ENCODE peak calls at places on chromosomes 6 and 20, in four cellular contexts. One of them, this sample, is unnamed.

GRCh38 chr20:17622851-17623508 is 53.1 kb downstream of the DSTN start:
- DNase-seq in upper lobe of right lung: peak
- DNase-seq in psoas muscle: no peak
- DNase-seq in MV-4-11: no peak
- DNase-seq in this sample: peak

GRCh38 chr20:38067717-38068365 is 34.3 kb downstream of the RPRD1B start:
- DNase-seq in upper lobe of right lung: no peak
- DNase-seq in psoas muscle: no peak
- DNase-seq in MV-4-11: no peak
- DNase-seq in this sample: no peak

GRCh38 chr6:18465410-18466154 is 78.4 kb downstream of the RNF144B start:
- DNase-seq in psoas muscle: no peak
- DNase-seq in MV-4-11: no peak
- DNase-seq in upper lobe of right lung: no peak
- DNase-seq in this sample: no peak

GRCh38 chr6:50936277-50936681 is 117.6 kb downstream of the TFAP2B start:
- DNase-seq in psoas muscle: no peak
- DNase-seq in upper lobe of right lung: no peak
- DNase-seq in MV-4-11: no peak
- DNase-seq in this sample: no peak

GRCh38 chr6:116500969-116501433 is 10.4 kb upstream of the CALHM5 start:
- DNase-seq in upper lobe of right lung: no peak
- DNase-seq in psoas muscle: no peak
- DNase-seq in MV-4-11: no peak
- DNase-seq in this sample: peak

GRCh38 chr20:48275737-48276342 is 490.6 kb upstream of the SULF2 start:
- DNase-seq in MV-4-11: no peak
- DNase-seq in psoas muscle: no peak
- DNase-seq in upper lobe of right lung: no peak
- DNase-seq in this sample: no peak

GRCh38 chr20:14948416-14948815 is 611.0 kb upstream of the FLRT3 start:
- DNase-seq in MV-4-11: no peak
- DNase-seq in psoas muscle: no peak
- DNase-seq in upper lobe of right lung: no peak
- DNase-seq in this sample: no peak

GRCh38 chr6:30556714-30556963 is 350 bp upstream of the GNL1 start:
- DNase-seq in psoas muscle: peak
- DNase-seq in upper lobe of right lung: no peak
- DNase-seq in MV-4-11: no peak
- DNase-seq in this sample: peak

GRCh38 chr20:11447371-11448100 is 470.2 kb upstream of the BTBD3 start:
- DNase-seq in MV-4-11: peak
- DNase-seq in upper lobe of right lung: no peak
- DNase-seq in psoas muscle: no peak
- DNase-seq in this sample: no peak

GRCh38 chr6:15065603-15066002 is 180.3 kb upstream of the JARID2 start:
- DNase-seq in upper lobe of right lung: no peak
- DNase-seq in MV-4-11: no peak
- DNase-seq in psoas muscle: no peak
- DNase-seq in this sample: no peak

GRCh38 chr6:133964052-133964451 is 11.0 kb downstream of the TBPL1 start:
- DNase-seq in psoas muscle: no peak
- DNase-seq in upper lobe of right lung: no peak
- DNase-seq in MV-4-11: no peak
- DNase-seq in this sample: no peak

GRCh38 chr6:167912494-167912893 is 85.0 kb upstream of the KIF25 start:
- DNase-seq in upper lobe of right lung: no peak
- DNase-seq in MV-4-11: no peak
- DNase-seq in psoas muscle: no peak
- DNase-seq in this sample: no peak

GRCh38 chr6:161658216-161658615 is 384.4 kb upstream of the AGPAT4 start:
- DNase-seq in psoas muscle: no peak
- DNase-seq in upper lobe of right lung: no peak
- DNase-seq in MV-4-11: no peak
- DNase-seq in this sample: no peak

GRCh38 chr6:81894788-81895221 is 142.3 kb upstream of the TENT5A start:
- DNase-seq in psoas muscle: peak
- DNase-seq in upper lobe of right lung: no peak
- DNase-seq in MV-4-11: no peak
- DNase-seq in this sample: no peak

GRCh38 chr20:60071965-60072364 is 113.7 kb downstream of the CDH26 start:
- DNase-seq in MV-4-11: no peak
- DNase-seq in psoas muscle: no peak
- DNase-seq in upper lobe of right lung: no peak
- DNase-seq in this sample: no peak

GRCh38 chr6:25868784-25869183 is 5.3 kb downstream of the SLC17A3 start:
- DNase-seq in psoas muscle: no peak
- DNase-seq in MV-4-11: no peak
- DNase-seq in upper lobe of right lung: no peak
- DNase-seq in this sample: no peak

GRCh38 chr6:84037425-84038089 is 4.0 kb downstream of the MRAP2 start:
- DNase-seq in upper lobe of right lung: no peak
- DNase-seq in psoas muscle: no peak
- DNase-seq in MV-4-11: no peak
- DNase-seq in this sample: no peak

GRCh38 chr6:131572686-131573415 is at the start of gene ARG1:
- DNase-seq in psoas muscle: no peak
- DNase-seq in upper lobe of right lung: no peak
- DNase-seq in MV-4-11: no peak
- DNase-seq in this sample: no peak

GRCh38 chr6:150767585-150768164 is 97.8 kb upstream of the MTHFD1L start:
- DNase-seq in psoas muscle: no peak
- DNase-seq in upper lobe of right lung: no peak
- DNase-seq in MV-4-11: no peak
- DNase-seq in this sample: no peak

GRCh38 chr6:149397384-149397783 is 2.7 kb upstream of the SUMO4 start:
- DNase-seq in psoas muscle: no peak
- DNase-seq in upper lobe of right lung: no peak
- DNase-seq in MV-4-11: no peak
- DNase-seq in this sample: no peak

GRCh38 chr6:106496791-106497190 is 132.5 kb downstream of the RTN4IP1 start:
- DNase-seq in psoas muscle: no peak
- DNase-seq in upper lobe of right lung: peak
- DNase-seq in MV-4-11: no peak
- DNase-seq in this sample: no peak

GRCh38 chr20:53582574-53583351 is 10.9 kb downstream of the ZNF217 start:
- DNase-seq in MV-4-11: peak
- DNase-seq in upper lobe of right lung: no peak
- DNase-seq in psoas muscle: no peak
- DNase-seq in this sample: no peak

GRCh38 chr6:166772518-166772917 is 145.5 kb upstream of the RPS6KA2 start:
- DNase-seq in psoas muscle: no peak
- DNase-seq in upper lobe of right lung: no peak
- DNase-seq in MV-4-11: no peak
- DNase-seq in this sample: no peak

GRCh38 chr6:34817337-34817910 is 25.5 kb downstream of the BLTP3A start:
- DNase-seq in MV-4-11: no peak
- DNase-seq in psoas muscle: no peak
- DNase-seq in upper lobe of right lung: no peak
- DNase-seq in this sample: no peak

GRCh38 chr20:23298155-23298554 is 52.4 kb upstream of the NXT1 start:
- DNase-seq in upper lobe of right lung: no peak
- DNase-seq in psoas muscle: no peak
- DNase-seq in MV-4-11: no peak
- DNase-seq in this sample: no peak

GRCh38 chr6:165119231-165120020 is 190.0 kb downstream of the C6orf118 start:
- DNase-seq in MV-4-11: peak
- DNase-seq in upper lobe of right lung: no peak
- DNase-seq in psoas muscle: no peak
- DNase-seq in this sample: no peak

GRCh38 chr6:5843078-5843477 is 163.6 kb downstream of the NRN1 start:
- DNase-seq in upper lobe of right lung: no peak
- DNase-seq in MV-4-11: no peak
- DNase-seq in psoas muscle: no peak
- DNase-seq in this sample: no peak

GRCh38 chr20:8693709-8694108 is 375.2 kb upstream of the PLCB4 start:
- DNase-seq in upper lobe of right lung: no peak
- DNase-seq in psoas muscle: no peak
- DNase-seq in MV-4-11: no peak
- DNase-seq in this sample: no peak

GRCh38 chr6:34056301-34056700 is 89.6 kb downstream of the GRM4 start:
- DNase-seq in psoas muscle: peak
- DNase-seq in upper lobe of right lung: peak
- DNase-seq in MV-4-11: no peak
- DNase-seq in this sample: peak

GRCh38 chr6:25384234-25384633 is 105.1 kb downstream of the CARMIL1 start:
- DNase-seq in upper lobe of right lung: no peak
- DNase-seq in psoas muscle: no peak
- DNase-seq in MV-4-11: no peak
- DNase-seq in this sample: no peak

GRCh38 chr20:37396520-37397075 is 50.7 kb downstream of the SRC start:
- DNase-seq in psoas muscle: no peak
- DNase-seq in upper lobe of right lung: no peak
- DNase-seq in MV-4-11: no peak
- DNase-seq in this sample: no peak

GRCh38 chr6:144415014-144415413 is 129.9 kb downstream of the UTRN start:
- DNase-seq in psoas muscle: no peak
- DNase-seq in upper lobe of right lung: no peak
- DNase-seq in MV-4-11: no peak
- DNase-seq in this sample: no peak

GRCh38 chr6:31761343-31761742 is 1.1 kb upstream of the SAPCD1 start:
- DNase-seq in MV-4-11: no peak
- DNase-seq in upper lobe of right lung: no peak
- DNase-seq in psoas muscle: no peak
- DNase-seq in this sample: no peak

GRCh38 chr6:151071295-151071694 is 168.5 kb upstream of the AKAP12 start:
- DNase-seq in upper lobe of right lung: no peak
- DNase-seq in psoas muscle: no peak
- DNase-seq in MV-4-11: no peak
- DNase-seq in this sample: no peak

GRCh38 chr6:99739526-99739925 is 132.9 kb downstream of the PRDM13 start:
- DNase-seq in psoas muscle: peak
- DNase-seq in upper lobe of right lung: no peak
- DNase-seq in MV-4-11: no peak
- DNase-seq in this sample: no peak

GRCh38 chr6:14276667-14277404 is 159.3 kb downstream of the CD83 start:
- DNase-seq in psoas muscle: no peak
- DNase-seq in upper lobe of right lung: no peak
- DNase-seq in MV-4-11: peak
- DNase-seq in this sample: no peak

GRCh38 chr6:141401168-141401567 is 731.6 kb upstream of the GJE1 start:
- DNase-seq in psoas muscle: no peak
- DNase-seq in upper lobe of right lung: no peak
- DNase-seq in MV-4-11: no peak
- DNase-seq in this sample: no peak

GRCh38 chr6:38261626-38262025 is 378.1 kb downstream of the BTBD9 start:
- DNase-seq in psoas muscle: no peak
- DNase-seq in MV-4-11: no peak
- DNase-seq in upper lobe of right lung: no peak
- DNase-seq in this sample: no peak

GRCh38 chr20:17938889-17939619 is 29.5 kb downstream of the SNX5 start:
- DNase-seq in psoas muscle: peak
- DNase-seq in MV-4-11: peak
- DNase-seq in upper lobe of right lung: peak
- DNase-seq in this sample: peak

GRCh38 chr20:2396241-2396814 is 15.6 kb downstream of the TGM6 start:
- DNase-seq in upper lobe of right lung: no peak
- DNase-seq in MV-4-11: no peak
- DNase-seq in psoas muscle: no peak
- DNase-seq in this sample: no peak